ENCODE peak calls at places on chromosomes 12 and 14, in seven cellular contexts. B is activated naive CD4-positive, alpha-beta T cell treated with anti-CD3 and anti-CD28 coated beads for 36 hours; T is renal cortical epithelial cell; F is NCI-H1092; X is activated CD8-positive, alpha-beta memory T cell treated with anti-CD3 and anti-CD28 coated beads for 24 hours; W is stimulated activated CD4-positive, alpha-beta T cell treated with anti-CD3 and anti-CD28 coated beads, Interleukin-2, amount 100 ng/mL, for 48 hours; C is Panc1. K is an unnamed sample.

GRCh38 chr12:65630555-65630954 is 193.7 kb upstream of the HMGA2 start:
- DNase-seq in F (no peak), T (no peak), C (no peak), W (no peak), X (no peak), B (no peak), K (no peak)

GRCh38 chr12:45853550-45853949 is 124.0 kb downstream of the ARID2 start:
- DNase-seq in W (no peak), T (no peak), F (no peak), C (no peak), X (no peak), B (no peak), K (no peak)

GRCh38 chr12:111447571-111448265 is 42.0 kb downstream of the SH2B3 start:
- DNase-seq in B (no peak), W (no peak), C (no peak), F (no peak), T (no peak), X (peak; percentile 55), K (no peak)

GRCh38 chr12:3994500-3994899 is 121.3 kb upstream of the PARP11 start:
- DNase-seq in B (no peak), T (no peak), F (no peak), X (no peak), W (no peak), C (no peak), K (no peak)

GRCh38 chr12:103801709-103802585 is 39.1 kb downstream of the NT5DC3 start:
- DNase-seq in X (no peak), T (peak; percentile 79), W (no peak), B (no peak), F (no peak), C (no peak), K (peak; percentile 68)

GRCh38 chr14:105871590-105871989 is 345.2 kb downstream of the TMEM121 start:
- DNase-seq in W (no peak), F (no peak), T (no peak), B (no peak), X (no peak), C (no peak), K (no peak)

GRCh38 chr12:116492703-116493324 is 66.4 kb upstream of the MAP1LC3B2 start:
- DNase-seq in T (peak; percentile 88), X (no peak), B (peak; percentile 10), C (peak; percentile 41), F (no peak), W (no peak), K (peak; percentile 67)

GRCh38 chr12:97568336-97569180 is 106.0 kb downstream of the RMST start:
- DNase-seq in W (no peak), C (no peak), F (no peak), B (no peak), T (peak; percentile 91), X (no peak), K (no peak)

GRCh38 chr12:57158186-57158585 is 10.8 kb upstream of the LRP1-AS start:
- DNase-seq in C (no peak), F (no peak), B (no peak), W (no peak), T (no peak), X (no peak), K (no peak)

GRCh38 chr14:38662781-38663180 is 406.9 kb upstream of the CLEC14A start:
- DNase-seq in F (no peak), B (no peak), T (peak; percentile 2), C (no peak), X (no peak), W (no peak), K (no peak)

GRCh38 chr12:59164991-59165718 is 244.9 kb upstream of the LRIG3 start:
- DNase-seq in W (no peak), C (peak; percentile 10), B (no peak), T (peak; percentile 57), X (no peak), F (peak; percentile 10), K (no peak)

GRCh38 chr14:74275265-74275841 is 27.4 kb downstream of the ABCD4 start:
- DNase-seq in T (no peak), W (no peak), X (no peak), C (no peak), F (no peak), B (no peak), K (no peak)

GRCh38 chr14:104144911-104145825 is 6.8 kb downstream of the KIF26A start:
- DNase-seq in X (no peak), C (no peak), T (no peak), F (no peak), B (no peak), W (no peak), K (no peak)

GRCh38 chr12:15684896-15685658 is 104.1 kb downstream of the EPS8 start:
- DNase-seq in T (no peak), X (no peak), C (no peak), B (no peak), W (no peak), F (no peak), K (no peak)

GRCh38 chr12:111467862-111468245 is 62.1 kb downstream of the SH2B3 start:
- DNase-seq in X (no peak), B (no peak), F (no peak), W (no peak), T (no peak), C (no peak), K (no peak)

GRCh38 chr14:75141967-75142366 is 15.1 kb upstream of the NEK9 start:
- DNase-seq in T (peak; percentile 65), B (peak; percentile 51), C (no peak), W (no peak), F (no peak), X (no peak), K (no peak)

GRCh38 chr12:6821271-6821673 is 349 bp upstream of the GPR162 start:
- DNase-seq in W (no peak), C (no peak), F (peak; percentile 38), X (peak; percentile 66), B (peak; percentile 71), T (peak; percentile 42), K (no peak)

GRCh38 chr14:56150645-56151345 is 32.6 kb downstream of the PELI2 start:
- DNase-seq in W (no peak), T (no peak), C (no peak), F (no peak), X (no peak), B (peak; percentile 26), K (no peak)

GRCh38 chr14:49732896-49733295 is 35.1 kb upstream of the KLHDC2 start:
- DNase-seq in B (no peak), T (no peak), X (no peak), F (no peak), C (no peak), W (no peak), K (no peak)

GRCh38 chr12:54560374-54560858 is 11.0 kb downstream of the PDE1B start:
- DNase-seq in T (peak; percentile 71), W (peak; percentile 82), X (peak; percentile 87), B (peak; percentile 97), C (no peak), F (peak; percentile 89), K (no peak)

GRCh38 chr14:32933943-32934890 is 4.5 kb upstream of the NPAS3 start:
- DNase-seq in F (peak; percentile 56), T (no peak), W (no peak), X (no peak), C (no peak), B (no peak), K (no peak)

GRCh38 chr12:76329163-76329562 is 19.1 kb downstream of the BBS10 start:
- DNase-seq in C (no peak), X (no peak), F (no peak), B (no peak), W (no peak), T (peak; percentile 77), K (peak; percentile 39)

GRCh38 chr12:105060715-105061378 is 23.4 kb downstream of the ALDH1L2 start:
- DNase-seq in T (peak; percentile 16), X (no peak), F (no peak), B (no peak), W (no peak), C (no peak), K (no peak)

GRCh38 chr12:71014180-71014785 is 93.7 kb upstream of the PTPRR start:
- DNase-seq in B (no peak), W (no peak), X (no peak), F (no peak), C (no peak), T (peak; percentile 68), K (peak; percentile 30)

GRCh38 chr12:67534671-67535070 is 113.9 kb upstream of the DYRK2 start:
- DNase-seq in C (no peak), B (no peak), X (no peak), T (peak; percentile 72), W (no peak), F (no peak), K (no peak)

GRCh38 chr14:81452341-81452740 is 52.2 kb upstream of the STON2 start:
- DNase-seq in F (no peak), W (no peak), T (no peak), C (no peak), B (no peak), X (no peak), K (no peak)

GRCh38 chr12:72272731-72273498 is 745 bp downstream of the TRHDE start:
- DNase-seq in F (no peak), T (peak; percentile 25), C (no peak), X (no peak), B (no peak), W (no peak), K (no peak)

GRCh38 chr12:79522237-79522636 is 168.5 kb downstream of the PAWR start:
- DNase-seq in T (no peak), W (no peak), C (no peak), X (no peak), B (no peak), F (no peak), K (no peak)

GRCh38 chr14:30874120-30874998 is at the start of gene COCH:
- DNase-seq in F (peak; percentile 78), X (peak; percentile 74), T (no peak), W (peak; percentile 26), B (peak; percentile 34), C (no peak), K (no peak)

GRCh38 chr14:95504135-95505029 is 12.1 kb downstream of the SYNE3 start:
- DNase-seq in F (no peak), C (no peak), W (no peak), B (peak; percentile 57), X (no peak), T (no peak), K (no peak)

GRCh38 chr12:42281281-42281680 is 43.2 kb upstream of the YAF2 start:
- DNase-seq in W (no peak), T (no peak), F (peak; percentile 5), X (no peak), C (no peak), B (no peak), K (no peak)

GRCh38 chr14:77485901-77486678 is 12.5 kb downstream of the ISM2 start:
- DNase-seq in F (no peak), C (no peak), W (no peak), X (no peak), B (no peak), T (peak; percentile 52), K (no peak)

GRCh38 chr12:123387508-123388217 is 3.7 kb downstream of the KMT5A start:
- DNase-seq in C (no peak), T (no peak), W (no peak), F (no peak), B (peak; percentile 10), X (no peak), K (no peak)

GRCh38 chr14:100671906-100672305 is 54.8 kb upstream of the DLK1 start:
- DNase-seq in X (no peak), F (no peak), W (no peak), T (no peak), B (no peak), C (no peak), K (no peak)

GRCh38 chr14:37232907-37233481 is 35.3 kb downstream of the MIPOL1 start:
- DNase-seq in W (no peak), C (no peak), F (peak; percentile 34), X (no peak), B (no peak), T (peak; percentile 61), K (peak; percentile 18)

GRCh38 chr14:52873694-52874093 is 77.2 kb downstream of the FERMT2 start:
- DNase-seq in T (peak; percentile 61), X (no peak), F (no peak), B (no peak), W (no peak), C (no peak), K (no peak)

GRCh38 chr12:84642201-84642600 is 270.4 kb downstream of the SLC6A15 start:
- DNase-seq in F (peak; percentile 15), B (no peak), W (no peak), T (no peak), C (no peak), X (no peak), K (no peak)

GRCh38 chr12:8852119-8852518 is 29.7 kb downstream of the A2ML1 start:
- DNase-seq in C (no peak), W (no peak), B (no peak), F (no peak), T (no peak), X (no peak), K (no peak)

K was measured in epithelial cell of proximal tubule.